ENCODE peak calls at places on chromosomes 16 and 17, in seven cellular contexts. H is OCI-LY7, W is A549, G is breast epithelium, A is epithelial cell of prostate, X is stomach, M is astrocyte. S is an unnamed sample.

GRCh38 chr17:79033741-79034501 is 10.0 kb downstream of the C1QTNF1 start:
- DNase-seq in H (no peak), W (no peak), G (peak), A (no peak), X (peak), M (no peak), S (peak)

GRCh38 chr17:19502517-19502916 is 31.1 kb upstream of the SLC47A1 start:
- DNase-seq in H (no peak), W (no peak), G (peak), A (no peak), X (no peak), M (no peak), S (no peak)

GRCh38 chr17:38674013-38674748 is 576 bp downstream of the EPOP start:
- DNase-seq in H (peak), W (peak), G (no peak), A (no peak), X (peak), M (no peak), S (peak)

GRCh38 chr17:10200645-10201044 is 2.2 kb upstream of the GAS7 start:
- DNase-seq in H (no peak), W (no peak), G (no peak), A (no peak), X (no peak), M (no peak), S (no peak)

GRCh38 chr17:13520899-13521572 is 80.7 kb downstream of the HS3ST3A1 start:
- DNase-seq in H (no peak), W (no peak), G (no peak), A (no peak), X (no peak), M (peak), S (no peak)

GRCh38 chr16:75402174-75402820 is 31.0 kb downstream of the CFDP1 start:
- DNase-seq in H (no peak), W (no peak), G (no peak), A (no peak), X (no peak), M (peak), S (no peak)

GRCh38 chr17:4833941-4834501 is 881 bp downstream of the MINK1 start:
- DNase-seq in H (peak), W (no peak), G (no peak), A (no peak), X (no peak), M (peak), S (peak)

GRCh38 chr16:799948-800833 is at the start of gene GNG13:
- DNase-seq in H (no peak), W (no peak), G (no peak), A (no peak), X (no peak), M (no peak), S (no peak)

GRCh38 chr17:31629696-31630470 is 229.2 kb downstream of the COPRS start:
- DNase-seq in H (no peak), W (no peak), G (no peak), A (no peak), X (no peak), M (peak), S (no peak)

GRCh38 chr16:72983728-72984350 is 64.1 kb downstream of the ZFHX3 start:
- DNase-seq in H (no peak), W (no peak), G (no peak), A (no peak), X (peak), M (no peak), S (no peak)

GRCh38 chr16:53518550-53519416 is 15.8 kb upstream of the AKTIP start:
- DNase-seq in H (peak), W (no peak), G (no peak), A (no peak), X (peak), M (peak), S (no peak)

DNA sequence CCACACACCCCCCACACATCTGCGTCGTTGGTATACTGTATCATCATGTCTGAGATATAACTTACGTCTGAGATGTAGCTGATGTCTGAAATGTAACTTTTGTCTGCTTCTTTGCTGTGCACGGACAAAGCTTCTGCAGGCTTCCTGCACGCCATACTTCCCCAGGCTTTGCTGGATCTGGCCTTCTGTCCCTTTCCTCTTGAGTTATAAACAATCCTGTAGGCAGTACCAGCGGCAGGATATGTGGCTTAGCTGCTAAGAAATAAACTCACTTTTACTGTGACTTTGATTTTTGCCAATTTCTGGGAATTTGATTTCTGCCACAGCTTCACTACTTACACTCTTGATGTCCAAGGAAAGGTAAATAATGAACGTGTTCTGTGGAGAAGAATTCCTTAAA is 184.4 kb downstream of the RPTOR start:
- DNase-seq in H (no peak), W (no peak), G (no peak), A (no peak), X (no peak), M (no peak), S (no peak)
- H3K27ac ChIP-seq in H (no peak), W (no peak), G (no peak), A (no peak), X (no peak), M (no peak), S (no peak)

DNA sequence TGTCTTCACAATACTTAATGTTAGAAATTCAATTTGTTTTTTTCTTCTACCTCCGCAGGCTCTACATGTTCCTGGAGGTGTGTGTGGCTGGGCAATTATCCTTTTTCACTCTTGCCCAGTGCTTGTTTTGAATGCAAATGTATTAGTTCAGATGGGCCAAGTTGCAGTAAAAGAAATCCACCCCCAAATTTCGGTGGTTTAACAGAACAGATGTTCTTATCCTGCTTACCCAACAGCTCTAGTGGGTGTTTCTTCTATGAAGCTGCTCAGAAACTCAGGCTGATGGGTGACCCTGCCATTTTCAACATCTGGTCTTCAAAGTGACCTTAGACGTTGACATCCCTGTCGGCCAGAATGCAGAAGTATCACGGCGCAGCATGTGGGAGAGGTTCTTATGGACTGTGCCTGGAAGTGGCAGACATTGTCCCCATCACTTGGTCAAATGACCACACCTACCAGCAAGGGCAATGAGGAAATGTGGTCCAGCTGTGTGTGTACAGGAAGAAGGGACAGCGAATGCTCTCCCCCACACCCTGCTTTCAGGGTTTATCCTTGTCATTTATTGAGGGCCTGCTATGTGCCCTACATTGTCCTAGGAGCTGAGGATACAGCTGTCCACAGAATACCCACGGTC is 157.3 kb downstream of the CDH13 start:
- DNase-seq in H (no peak), W (no peak), G (no peak), A (no peak), X (no peak), M (no peak), S (no peak)
- H3K27ac ChIP-seq in H (no peak), W (no peak), G (no peak), A (no peak), X (no peak), M (no peak), S (no peak)

DNA sequence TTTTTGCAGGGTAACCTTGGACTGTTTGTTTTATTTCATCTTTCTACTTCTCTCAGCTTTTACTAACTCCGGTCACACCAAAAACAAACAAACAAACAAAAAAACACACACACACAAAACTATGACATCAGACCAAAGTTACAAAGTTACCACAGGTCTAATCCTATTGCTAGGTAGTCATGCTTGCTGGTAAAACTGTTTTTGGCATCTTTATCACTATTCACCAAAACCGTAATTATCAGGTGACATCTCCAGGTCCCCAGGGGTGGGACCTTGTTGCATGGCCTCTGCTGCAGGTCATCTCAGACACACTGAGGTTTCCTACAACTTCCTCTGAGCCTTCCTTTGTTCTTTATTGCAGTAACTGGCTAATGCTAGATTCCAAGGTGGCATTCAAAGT is 162.3 kb downstream of the ABCA8 start:
- DNase-seq in H (no peak), W (no peak), G (no peak), A (no peak), X (no peak), M (no peak), S (no peak)
- H3K27ac ChIP-seq in H (no peak), W (peak), G (peak), A (no peak), X (no peak), M (no peak), S (no peak)

GRCh38 chr17:67818110-67819002 is 6.9 kb upstream of the BPTF start:
- DNase-seq in H (peak), W (no peak), G (no peak), A (no peak), X (no peak), M (no peak), S (no peak)
- H3K27ac ChIP-seq in H (peak), W (no peak), G (no peak), A (no peak), X (no peak), M (no peak), S (no peak)

S was measured in upper lobe of left lung.